ENCODE peak calls at places on chromosomes 13 and 19, in nine cellular contexts. D, A, P, H, R, V, T, O and E are unnamed samples.

GRCh38 chr13:35978607-35979316 is 152.4 kb downstream of the DCLK1 start:
- DNase-seq in V (peak; percentile 47), O (peak; percentile 46), P (peak; percentile 23), H (no peak), T (peak; percentile 73), A (peak; percentile 85), D (peak; percentile 57), R (peak; percentile 89), E (peak; percentile 88)

GRCh38 chr19:7636691-7637373 is at the start of gene STXBP2:
- DNase-seq in H (no peak), O (peak; percentile 89), D (no peak), V (no peak), A (no peak), P (peak; percentile 94), R (peak; percentile 42), T (peak; percentile 48), E (peak; percentile 31)

GRCh38 chr13:54980651-54981050 is 1952.0 kb downstream of the OLFM4 start:
- DNase-seq in A (peak; percentile 42), P (no peak), D (no peak), V (no peak), T (no peak), R (no peak), O (no peak), H (no peak), E (no peak)

GRCh38 chr13:24505256-24505655 is 7.3 kb downstream of the PARP4 start:
- DNase-seq in V (peak; percentile 20), R (peak; percentile 52), P (no peak), D (no peak), O (no peak), H (no peak), T (no peak), A (no peak), E (peak; percentile 38)

GRCh38 chr13:109205315-109205714 is 575.9 kb downstream of the MYO16 start:
- DNase-seq in O (no peak), H (no peak), T (no peak), D (no peak), P (no peak), R (peak; percentile 18), V (no peak), A (peak; percentile 23), E (no peak)

GRCh38 chr13:106488671-106489070 is 46.8 kb downstream of the EFNB2 start:
- DNase-seq in P (no peak), O (no peak), T (no peak), D (no peak), A (no peak), H (no peak), V (no peak), R (no peak), E (no peak)

GRCh38 chr13:113665582-113666323 is 1.3 kb upstream of the GRK1 start:
- DNase-seq in R (no peak), P (no peak), V (no peak), O (no peak), A (no peak), T (no peak), D (no peak), H (no peak), E (no peak)

GRCh38 chr13:94620286-94620896 is 18.7 kb downstream of the GPR180 start:
- DNase-seq in P (peak; percentile 25), H (no peak), V (no peak), T (peak; percentile 44), A (peak; percentile 55), D (no peak), O (peak; percentile 70), R (peak; percentile 58), E (peak; percentile 54)

GRCh38 chr13:109036091-109036490 is 406.7 kb downstream of the MYO16 start:
- DNase-seq in R (no peak), V (peak; percentile 6), H (no peak), D (no peak), O (no peak), P (no peak), T (no peak), A (peak; percentile 7), E (no peak)

GRCh38 chr13:73077867-73078266 is 19.1 kb downstream of the KLF5 start:
- DNase-seq in R (no peak), H (no peak), V (no peak), T (no peak), A (no peak), P (no peak), O (no peak), D (no peak), E (no peak)

GRCh38 chr13:26019881-26020535 is 31.8 kb downstream of the SHISA2 start:
- DNase-seq in R (peak; percentile 70), A (peak; percentile 87), V (peak; percentile 91), D (no peak), T (no peak), O (no peak), H (peak; percentile 52), P (no peak), E (peak; percentile 72)

GRCh38 chr19:32222594-32222993 is 122.8 kb upstream of the ZNF507 start:
- DNase-seq in D (no peak), P (no peak), T (no peak), H (no peak), A (no peak), O (no peak), R (no peak), V (no peak), E (no peak)

GRCh38 chr19:28980236-28980868 is 232.6 kb downstream of the UQCRFS1 start:
- DNase-seq in P (no peak), A (no peak), T (no peak), R (peak; percentile 42), V (no peak), O (no peak), D (no peak), H (no peak), E (peak; percentile 75)

GRCh38 chr19:36837525-36837901 is 674 bp downstream of the ZNF790 start:
- DNase-seq in D (no peak), H (no peak), R (no peak), V (no peak), O (no peak), A (no peak), T (no peak), P (no peak), E (no peak)

GRCh38 chr19:15212682-15213081 is 11.9 kb upstream of the NOTCH3 start:
- DNase-seq in H (no peak), P (no peak), A (no peak), V (no peak), O (no peak), R (no peak), T (no peak), D (no peak), E (no peak)

GRCh38 chr13:110228936-110229904 is 77.7 kb downstream of the COL4A1 start:
- DNase-seq in R (no peak), A (no peak), T (peak; percentile 62), D (no peak), O (no peak), P (no peak), V (no peak), H (peak; percentile 53), E (peak; percentile 39)

GRCh38 chr13:20161275-20161950 is 561 bp upstream of the GJA3 start:
- DNase-seq in H (no peak), R (no peak), A (no peak), P (no peak), V (no peak), O (peak; percentile 53), D (no peak), T (no peak), E (no peak)

DNA sequence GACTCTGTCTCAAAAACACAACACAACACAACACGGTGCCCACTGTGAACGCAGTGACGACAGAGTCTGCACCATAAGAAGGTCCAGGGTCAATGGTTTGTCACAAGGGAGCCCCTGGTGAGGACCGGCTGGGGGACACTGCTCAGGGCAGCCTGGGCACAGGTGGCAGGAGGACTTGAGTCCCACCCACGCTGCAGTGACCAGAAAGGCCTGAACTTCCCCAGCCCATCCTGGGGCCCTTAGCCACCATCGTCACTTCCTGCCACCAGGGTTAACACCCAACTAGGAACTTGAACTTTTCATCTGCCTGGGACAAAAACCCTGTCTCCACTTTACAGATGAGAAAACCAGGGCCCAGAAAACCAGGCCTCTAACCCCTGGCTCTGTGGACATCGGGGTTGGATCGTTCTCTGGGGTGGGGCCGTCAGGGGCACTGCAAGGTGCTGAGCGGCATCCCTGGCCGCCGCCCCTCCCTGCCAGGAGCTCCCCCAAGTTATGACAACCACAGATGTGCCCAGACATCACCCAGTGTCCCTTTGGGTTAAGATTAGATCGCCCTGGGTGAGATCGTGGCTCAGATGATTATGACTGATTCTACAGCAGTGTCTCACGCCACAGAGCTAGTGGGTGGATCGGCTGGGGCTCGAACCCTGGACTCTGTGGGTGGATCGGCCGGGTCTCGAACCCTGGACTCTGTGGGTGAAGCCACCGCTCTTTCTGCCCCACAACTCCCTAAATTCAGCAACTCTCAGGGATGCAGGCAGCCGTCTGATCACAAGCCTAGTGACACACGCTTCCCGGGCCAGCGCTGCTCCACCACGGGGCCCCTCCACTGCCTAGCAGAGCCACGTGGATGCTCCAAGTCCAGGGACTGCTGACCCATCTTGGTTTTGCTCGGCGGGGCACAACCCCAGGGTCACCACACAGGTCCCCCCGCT is 14.0 kb downstream of the MOB3A start:
- DNase-seq in O (no peak), R (no peak), T (no peak), H (no peak), D (no peak), A (no peak), P (no peak), V (no peak), E (no peak)
- H3K4me3 ChIP-seq in O (no peak overlapping the region), R (no peak overlapping the region), T (no peak overlapping the region), H (no peak overlapping the region), D (no peak overlapping the region), A (no peak overlapping the region), P (no peak overlapping the region), V (no peak overlapping the region), E (no peak overlapping the region)

DNA sequence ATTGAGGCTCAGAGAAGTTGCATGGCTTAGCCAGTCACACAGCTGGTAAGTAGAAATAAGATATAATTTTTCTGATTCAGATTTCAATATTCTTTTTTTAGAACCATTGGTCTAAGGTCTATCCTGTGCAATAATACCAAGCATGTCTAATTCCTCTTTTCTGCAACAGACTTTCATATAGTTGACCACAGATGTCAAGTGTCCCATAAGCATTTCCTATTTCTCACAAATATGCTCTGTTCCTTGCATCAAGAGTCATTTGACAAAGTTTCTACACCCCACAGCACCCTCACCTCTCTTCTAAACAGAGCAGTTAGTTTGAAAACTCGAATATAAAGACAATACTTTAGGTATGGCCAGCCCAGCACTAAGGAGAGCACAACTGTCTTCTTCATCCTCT is 26.8 kb upstream of the SACS start:
- DNase-seq in D (no peak), R (no peak), P (no peak), V (no peak), O (no peak), H (no peak), T (no peak), A (no peak), E (no peak)
- TF ChIP-seq CTCF in D (no peak), R (no peak), P (no peak), V (no peak), O (no peak), H (no peak), T (no peak), A (no peak), E (no peak)

GRCh38 chr13:96052655-96053002 is 572 bp downstream of the UGGT2 start:
- DNase-seq in H (peak; percentile 7), T (peak; percentile 80), R (peak; percentile 72), O (no peak), P (no peak), A (peak; percentile 76), D (no peak), V (peak; percentile 70), E (peak; percentile 60)

GRCh38 chr13:96053003-96053703 is at the start of gene UGGT2:
- DNase-seq in R (peak; percentile 96), H (peak; percentile 73), P (peak; percentile 97), D (peak; percentile 94), T (peak; percentile 96), A (peak; percentile 94), O (peak; percentile 90), V (peak; percentile 87), E (peak; percentile 97)
- H3K4me3 ChIP-seq in R (peak within 1 kb of the TSS; percentile 93), H (peak within 1 kb of the TSS; percentile 94), P (peak within 1 kb of the TSS; percentile 93), D (peak within 1 kb of the TSS; percentile 94), T (peak within 1 kb of the TSS; percentile 87), A (peak within 1 kb of the TSS; percentile 94), O (peak within 1 kb of the TSS; percentile 88), V (peak within 1 kb of the TSS; percentile 99), E (peak within 1 kb of the TSS; percentile 99)

GRCh38 chr13:98503175-98504028 is 73.5 kb downstream of the STK24 start:
- DNase-seq in T (peak; percentile 52), A (no peak), P (peak; percentile 31), H (no peak), R (no peak), V (no peak), O (no peak), D (no peak), E (no peak)
- TF ChIP-seq CTCF in T (no peak), A (no peak), P (no peak), H (no peak), R (no peak), V (no peak), O (no peak), D (no peak), E (no peak)